ENCODE peak calls at places on chromosomes 13 and 19, in ten cellular contexts. One of them, this sample, is unnamed.

GRCh38 chr19:7196721-7197168 is 97.5 kb downstream of the INSR start:
- DNase-seq in HCT116: no peak
- DNase-seq in NB4: no peak
- DNase-seq in foreskin fibroblast: no peak
- DNase-seq in lung: no peak
- DNase-seq in fibroblast of lung: peak
- DNase-seq in adrenal gland: peak
- DNase-seq in suprapubic skin: no peak
- DNase-seq in psoas muscle: peak
- DNase-seq in retinal pigment epithelial cell: no peak
- DNase-seq in this sample: no peak

GRCh38 chr13:52387721-52388120 is 18.3 kb downstream of the THSD1 start:
- DNase-seq in fibroblast of lung: no peak
- DNase-seq in retinal pigment epithelial cell: no peak
- DNase-seq in HCT116: no peak
- DNase-seq in suprapubic skin: no peak
- DNase-seq in foreskin fibroblast: no peak
- DNase-seq in adrenal gland: no peak
- DNase-seq in NB4: no peak
- DNase-seq in lung: no peak
- DNase-seq in psoas muscle: no peak
- DNase-seq in this sample: no peak

GRCh38 chr13:44378277-44378676 is 4.7 kb downstream of the SERP2 start:
- DNase-seq in fibroblast of lung: no peak
- DNase-seq in adrenal gland: no peak
- DNase-seq in psoas muscle: no peak
- DNase-seq in NB4: no peak
- DNase-seq in retinal pigment epithelial cell: no peak
- DNase-seq in HCT116: no peak
- DNase-seq in lung: no peak
- DNase-seq in suprapubic skin: no peak
- DNase-seq in foreskin fibroblast: no peak
- DNase-seq in this sample: no peak

GRCh38 chr13:113164492-113164891 is 6.0 kb downstream of the PROZ start:
- DNase-seq in fibroblast of lung: no peak
- DNase-seq in suprapubic skin: no peak
- DNase-seq in psoas muscle: no peak
- DNase-seq in adrenal gland: no peak
- DNase-seq in foreskin fibroblast: no peak
- DNase-seq in retinal pigment epithelial cell: no peak
- DNase-seq in NB4: peak
- DNase-seq in HCT116: no peak
- DNase-seq in lung: no peak
- DNase-seq in this sample: no peak

GRCh38 chr13:94112227-94112626 is 367.3 kb downstream of the DCT start:
- DNase-seq in retinal pigment epithelial cell: peak
- DNase-seq in foreskin fibroblast: peak
- DNase-seq in lung: no peak
- DNase-seq in suprapubic skin: no peak
- DNase-seq in fibroblast of lung: peak
- DNase-seq in adrenal gland: no peak
- DNase-seq in psoas muscle: no peak
- DNase-seq in HCT116: no peak
- DNase-seq in NB4: no peak
- DNase-seq in this sample: no peak

GRCh38 chr13:58018865-58019264 is 387.3 kb downstream of the PCDH17 start:
- DNase-seq in adrenal gland: no peak
- DNase-seq in suprapubic skin: no peak
- DNase-seq in HCT116: no peak
- DNase-seq in retinal pigment epithelial cell: no peak
- DNase-seq in lung: no peak
- DNase-seq in foreskin fibroblast: no peak
- DNase-seq in NB4: no peak
- DNase-seq in fibroblast of lung: no peak
- DNase-seq in psoas muscle: no peak
- DNase-seq in this sample: no peak

GRCh38 chr13:93140912-93141311 is 85.7 kb upstream of the GPC6 start:
- DNase-seq in fibroblast of lung: no peak
- DNase-seq in NB4: no peak
- DNase-seq in foreskin fibroblast: no peak
- DNase-seq in retinal pigment epithelial cell: no peak
- DNase-seq in HCT116: no peak
- DNase-seq in lung: no peak
- DNase-seq in adrenal gland: no peak
- DNase-seq in psoas muscle: no peak
- DNase-seq in suprapubic skin: no peak
- DNase-seq in this sample: no peak

GRCh38 chr13:94280357-94280756 is 199.1 kb downstream of the DCT start:
- DNase-seq in foreskin fibroblast: no peak
- DNase-seq in HCT116: no peak
- DNase-seq in psoas muscle: no peak
- DNase-seq in retinal pigment epithelial cell: no peak
- DNase-seq in NB4: no peak
- DNase-seq in suprapubic skin: no peak
- DNase-seq in lung: no peak
- DNase-seq in fibroblast of lung: no peak
- DNase-seq in adrenal gland: no peak
- DNase-seq in this sample: no peak

GRCh38 chr13:75544681-75545333 is 4.8 kb upstream of the UCHL3 start:
- DNase-seq in retinal pigment epithelial cell: no peak
- DNase-seq in suprapubic skin: no peak
- DNase-seq in psoas muscle: no peak
- DNase-seq in NB4: peak
- DNase-seq in lung: no peak
- DNase-seq in foreskin fibroblast: peak
- DNase-seq in adrenal gland: no peak
- DNase-seq in HCT116: no peak
- DNase-seq in fibroblast of lung: peak
- DNase-seq in this sample: no peak

GRCh38 chr13:50700664-50701266 is 142.7 kb downstream of the DLEU7 start:
- DNase-seq in suprapubic skin: no peak
- DNase-seq in psoas muscle: no peak
- DNase-seq in foreskin fibroblast: no peak
- DNase-seq in fibroblast of lung: no peak
- DNase-seq in lung: no peak
- DNase-seq in NB4: no peak
- DNase-seq in HCT116: no peak
- DNase-seq in retinal pigment epithelial cell: no peak
- DNase-seq in adrenal gland: no peak
- DNase-seq in this sample: no peak

DNA sequence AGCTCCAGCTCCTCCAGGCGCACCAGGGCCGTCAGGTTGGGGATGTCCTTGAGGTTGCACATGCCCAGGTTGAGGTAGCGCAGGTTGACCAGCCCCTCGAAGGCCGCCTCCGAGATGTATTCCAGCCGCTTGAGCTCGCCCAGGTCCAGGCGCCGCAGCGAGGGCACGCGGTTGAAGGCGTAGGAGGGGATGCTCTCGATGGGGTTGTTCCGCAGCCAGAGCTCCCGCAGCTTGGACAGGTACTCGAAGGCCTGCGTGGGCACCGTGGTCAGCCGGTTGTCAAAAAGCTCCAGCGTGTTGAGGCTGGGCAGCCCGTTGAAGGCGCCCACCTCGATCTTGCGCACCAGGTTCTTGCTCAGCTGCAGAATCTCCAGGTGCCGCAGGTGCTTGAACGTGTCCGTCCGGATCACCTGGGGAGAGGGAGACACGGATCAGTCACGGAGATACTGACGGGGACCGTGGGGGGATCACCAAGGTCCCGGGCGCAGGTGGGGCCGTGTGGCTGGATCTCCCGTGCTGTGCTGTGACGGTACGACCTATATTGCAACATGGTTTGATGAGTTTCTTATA is 5.4 kb upstream of the ASPDH start:
- DNase-seq in NB4: no peak
- DNase-seq in lung: no peak
- DNase-seq in adrenal gland: no peak
- DNase-seq in psoas muscle: no peak
- DNase-seq in suprapubic skin: no peak
- DNase-seq in retinal pigment epithelial cell: no peak
- DNase-seq in HCT116: no peak
- DNase-seq in fibroblast of lung: no peak
- DNase-seq in foreskin fibroblast: no peak
- DNase-seq in this sample: no peak
- H3K4me3 ChIP-seq in NB4: no peak
- H3K4me3 ChIP-seq in lung: no peak
- H3K4me3 ChIP-seq in adrenal gland: no peak
- H3K4me3 ChIP-seq in psoas muscle: no peak
- H3K4me3 ChIP-seq in suprapubic skin: no peak
- H3K4me3 ChIP-seq in retinal pigment epithelial cell: no peak
- H3K4me3 ChIP-seq in HCT116: no peak
- H3K4me3 ChIP-seq in fibroblast of lung: no peak
- H3K4me3 ChIP-seq in foreskin fibroblast: no peak
- H3K4me3 ChIP-seq in this sample: no peak

DNA sequence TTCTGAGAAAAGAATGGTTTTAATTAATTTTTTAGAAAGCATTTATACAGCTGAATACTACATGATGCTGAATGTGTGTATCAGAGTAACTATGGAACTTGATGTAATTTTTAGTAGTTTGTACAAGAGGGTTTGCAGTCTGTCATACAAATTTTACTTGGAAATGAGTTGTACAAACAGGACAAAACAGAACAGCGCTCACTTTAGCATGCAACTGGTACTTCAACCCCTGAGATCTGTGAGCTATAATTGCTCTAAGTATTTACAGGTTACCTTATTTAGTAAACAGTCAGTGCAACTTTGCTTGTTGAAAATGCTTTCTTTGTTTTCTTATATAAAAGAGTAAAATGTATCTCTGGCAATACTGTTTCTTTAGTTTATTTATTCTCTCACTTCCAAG is 719 bp downstream of the TNFRSF19 start:
- DNase-seq in NB4: no peak
- DNase-seq in adrenal gland: no peak
- DNase-seq in suprapubic skin: no peak
- DNase-seq in retinal pigment epithelial cell: no peak
- DNase-seq in lung: no peak
- DNase-seq in HCT116: no peak
- DNase-seq in psoas muscle: no peak
- DNase-seq in fibroblast of lung: peak
- DNase-seq in foreskin fibroblast: no peak
- DNase-seq in this sample: peak
- TF ChIP-seq CTCF in NB4: no peak
- TF ChIP-seq CTCF in adrenal gland: no peak
- TF ChIP-seq CTCF in suprapubic skin: no peak
- TF ChIP-seq CTCF in retinal pigment epithelial cell: peak
- TF ChIP-seq CTCF in lung: no peak
- TF ChIP-seq CTCF in HCT116: no peak
- TF ChIP-seq CTCF in psoas muscle: no peak
- TF ChIP-seq CTCF in fibroblast of lung: peak
- TF ChIP-seq CTCF in foreskin fibroblast: peak
- TF ChIP-seq CTCF in this sample: peak

GRCh38 chr19:2740314-2740656 is 468 bp upstream of the SLC39A3 start:
- DNase-seq in retinal pigment epithelial cell: no peak
- DNase-seq in HCT116: no peak
- DNase-seq in psoas muscle: no peak
- DNase-seq in NB4: no peak
- DNase-seq in adrenal gland: no peak
- DNase-seq in foreskin fibroblast: no peak
- DNase-seq in lung: no peak
- DNase-seq in fibroblast of lung: no peak
- DNase-seq in suprapubic skin: no peak
- DNase-seq in this sample: no peak
- H3K4me3 ChIP-seq in retinal pigment epithelial cell: no peak
- H3K4me3 ChIP-seq in HCT116: peak
- H3K4me3 ChIP-seq in psoas muscle: peak
- H3K4me3 ChIP-seq in NB4: no peak
- H3K4me3 ChIP-seq in adrenal gland: no peak
- H3K4me3 ChIP-seq in foreskin fibroblast: no peak
- H3K4me3 ChIP-seq in lung: no peak
- H3K4me3 ChIP-seq in fibroblast of lung: no peak
- H3K4me3 ChIP-seq in suprapubic skin: peak
- H3K4me3 ChIP-seq in this sample: no peak

GRCh38 chr19:49423985-49424303 is 703 bp upstream of the PTH2 start:
- DNase-seq in foreskin fibroblast: no peak
- DNase-seq in fibroblast of lung: no peak
- DNase-seq in suprapubic skin: no peak
- DNase-seq in retinal pigment epithelial cell: no peak
- DNase-seq in HCT116: no peak
- DNase-seq in NB4: no peak
- DNase-seq in psoas muscle: no peak
- DNase-seq in adrenal gland: no peak
- DNase-seq in lung: no peak
- DNase-seq in this sample: no peak

GRCh38 chr19:49423278-49423984 is at the start of gene PTH2:
- DNase-seq in psoas muscle: no peak
- DNase-seq in foreskin fibroblast: no peak
- DNase-seq in adrenal gland: no peak
- DNase-seq in retinal pigment epithelial cell: no peak
- DNase-seq in lung: no peak
- DNase-seq in fibroblast of lung: no peak
- DNase-seq in NB4: no peak
- DNase-seq in suprapubic skin: no peak
- DNase-seq in HCT116: no peak
- DNase-seq in this sample: no peak

GRCh38 chr19:49421878-49422202 is 1.4 kb downstream of the PTH2 start:
- DNase-seq in psoas muscle: no peak
- DNase-seq in foreskin fibroblast: no peak
- DNase-seq in retinal pigment epithelial cell: no peak
- DNase-seq in adrenal gland: no peak
- DNase-seq in HCT116: no peak
- DNase-seq in suprapubic skin: no peak
- DNase-seq in fibroblast of lung: no peak
- DNase-seq in lung: no peak
- DNase-seq in NB4: no peak
- DNase-seq in this sample: no peak

GRCh38 chr19:49421039-49421877 is 2.0 kb downstream of the PTH2 start:
- DNase-seq in NB4: peak
- DNase-seq in lung: peak
- DNase-seq in psoas muscle: peak
- DNase-seq in foreskin fibroblast: peak
- DNase-seq in HCT116: no peak
- DNase-seq in suprapubic skin: no peak
- DNase-seq in fibroblast of lung: peak
- DNase-seq in retinal pigment epithelial cell: no peak
- DNase-seq in adrenal gland: peak
- DNase-seq in this sample: no peak

DNA sequence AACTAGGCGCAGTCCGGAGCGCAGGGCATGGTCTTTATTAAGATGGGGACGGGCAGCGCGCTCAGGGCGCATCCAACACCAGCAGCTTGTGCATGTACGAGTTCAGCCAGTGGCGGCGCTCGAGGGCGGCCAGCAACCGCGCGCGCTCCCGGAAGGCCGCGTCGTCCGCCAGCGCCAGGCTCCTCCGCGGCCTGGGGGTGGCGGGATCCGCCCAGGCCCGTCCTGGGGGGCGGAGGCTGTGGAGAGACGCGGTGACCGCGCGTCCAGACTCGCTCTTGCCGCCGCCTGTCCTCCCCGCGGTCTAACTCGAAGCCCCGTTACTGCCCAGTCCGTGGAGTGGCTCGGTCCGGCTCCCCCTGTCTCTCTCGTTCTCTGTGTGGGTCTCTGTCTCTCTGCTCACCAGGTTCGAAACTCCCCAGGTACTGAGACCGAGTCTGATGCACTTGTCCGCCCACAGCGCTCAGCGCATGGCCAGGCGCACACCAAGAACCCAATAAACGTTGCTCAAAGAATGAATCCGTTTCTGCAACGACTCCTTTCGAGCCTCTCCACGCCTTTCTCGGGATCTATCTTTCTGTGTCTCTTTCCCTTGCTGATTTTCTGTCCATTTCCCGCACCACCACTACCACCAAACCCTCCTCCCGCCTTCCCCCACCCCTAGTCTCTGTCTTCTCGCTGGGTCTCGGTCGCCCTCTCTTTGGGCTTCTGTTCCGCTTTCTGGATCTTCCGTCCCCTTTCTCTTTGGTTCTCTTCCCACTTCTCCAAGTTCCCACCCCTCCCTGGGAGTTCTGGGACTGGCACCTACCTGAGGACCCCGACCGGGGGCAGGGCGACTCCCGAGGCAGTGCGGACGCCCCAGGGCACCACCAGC is 599 bp downstream of the PTH2 start:
- DNase-seq in fibroblast of lung: peak
- DNase-seq in psoas muscle: peak
- DNase-seq in suprapubic skin: no peak
- DNase-seq in NB4: peak
- DNase-seq in lung: no peak
- DNase-seq in adrenal gland: no peak
- DNase-seq in retinal pigment epithelial cell: no peak
- DNase-seq in HCT116: no peak
- DNase-seq in foreskin fibroblast: no peak
- DNase-seq in this sample: peak
- TF ChIP-seq CTCF in fibroblast of lung: no peak
- TF ChIP-seq CTCF in psoas muscle: peak
- TF ChIP-seq CTCF in suprapubic skin: peak
- TF ChIP-seq CTCF in NB4: peak
- TF ChIP-seq CTCF in lung: peak
- TF ChIP-seq CTCF in adrenal gland: no peak
- TF ChIP-seq CTCF in retinal pigment epithelial cell: peak
- TF ChIP-seq CTCF in HCT116: no peak
- TF ChIP-seq CTCF in foreskin fibroblast: no peak
- TF ChIP-seq CTCF in this sample: peak

This sample was measured in GM12865.